ENCODE peak calls at places on chromosomes 13 and 19, in four cellular contexts. One of them, this sample, is unnamed.
A peak's percentile ranks its signal among the peaks of the same experiment; 100 is the strongest.

GRCh38 chr19:16024266-16025107 is 51.8 kb upstream of the TPM4 start:
- DNase-seq in neural progenitor cell: no peak
- DNase-seq in GM12878: no peak
- DNase-seq in mammary epithelial cell: no peak
- DNase-seq in this sample: no peak

GRCh38 chr19:58154287-58154678 is 3.7 kb upstream of the ZNF329 start:
- DNase-seq in neural progenitor cell: peak; percentile 62
- DNase-seq in GM12878: no peak
- DNase-seq in mammary epithelial cell: peak; percentile 29
- DNase-seq in this sample: no peak

GRCh38 chr19:5850743-5851293 is 431 bp downstream of the FUT3 start:
- DNase-seq in neural progenitor cell: no peak
- DNase-seq in GM12878: no peak
- DNase-seq in mammary epithelial cell: peak; percentile 51
- DNase-seq in this sample: no peak

GRCh38 chr13:49097374-49097773 is 121.7 kb downstream of the FNDC3A start:
- DNase-seq in neural progenitor cell: no peak
- DNase-seq in GM12878: no peak
- DNase-seq in mammary epithelial cell: peak; percentile 95
- DNase-seq in this sample: no peak

GRCh38 chr13:46297338-46297737 is 85.6 kb downstream of the LRRC63 start:
- DNase-seq in neural progenitor cell: no peak
- DNase-seq in GM12878: no peak
- DNase-seq in mammary epithelial cell: no peak
- DNase-seq in this sample: no peak

GRCh38 chr13:110376120-110376519 is 69.0 kb downstream of the COL4A2 start:
- DNase-seq in neural progenitor cell: no peak
- DNase-seq in GM12878: no peak
- DNase-seq in mammary epithelial cell: no peak
- DNase-seq in this sample: no peak

GRCh38 chr13:101127741-101128353 is 288.5 kb downstream of the NALCN start:
- DNase-seq in neural progenitor cell: peak; percentile 73
- DNase-seq in GM12878: no peak
- DNase-seq in mammary epithelial cell: peak; percentile 23
- DNase-seq in this sample: peak; percentile 56

GRCh38 chr13:102729560-102730275 is 34.9 kb upstream of the METTL21C start:
- DNase-seq in neural progenitor cell: no peak
- DNase-seq in GM12878: no peak
- DNase-seq in mammary epithelial cell: peak; percentile 85
- DNase-seq in this sample: no peak

GRCh38 chr13:28636078-28636477 is 22.9 kb upstream of the POMP start:
- DNase-seq in neural progenitor cell: no peak
- DNase-seq in GM12878: no peak
- DNase-seq in mammary epithelial cell: no peak
- DNase-seq in this sample: no peak

GRCh38 chr19:1074512-1075283 is 7.7 kb downstream of the ARHGAP45 start:
- DNase-seq in neural progenitor cell: no peak
- DNase-seq in GM12878: no peak
- DNase-seq in mammary epithelial cell: peak; percentile 51
- DNase-seq in this sample: peak; percentile 74

GRCh38 chr19:42386974-42387707 is 3.0 kb downstream of the CNFN start:
- DNase-seq in neural progenitor cell: peak; percentile 89
- DNase-seq in GM12878: no peak
- DNase-seq in mammary epithelial cell: peak; percentile 83
- DNase-seq in this sample: peak; percentile 64

GRCh38 chr13:77522444-77522843 is 13.1 kb upstream of the SCEL start:
- DNase-seq in neural progenitor cell: no peak
- DNase-seq in GM12878: no peak
- DNase-seq in mammary epithelial cell: no peak
- DNase-seq in this sample: no peak

GRCh38 chr13:44591316-44591715 is 15.2 kb upstream of the TSC22D1 start:
- DNase-seq in neural progenitor cell: peak; percentile 28
- DNase-seq in GM12878: no peak
- DNase-seq in mammary epithelial cell: no peak
- DNase-seq in this sample: no peak

GRCh38 chr19:5948697-5949564 is 29.0 kb downstream of the RANBP3 start:
- DNase-seq in neural progenitor cell: no peak
- DNase-seq in GM12878: no peak
- DNase-seq in mammary epithelial cell: no peak
- DNase-seq in this sample: no peak

GRCh38 chr13:31485183-31485582 is 254.1 kb upstream of the RXFP2 start:
- DNase-seq in neural progenitor cell: no peak
- DNase-seq in GM12878: no peak
- DNase-seq in mammary epithelial cell: no peak
- DNase-seq in this sample: no peak

GRCh38 chr13:110521296-110521680 is 40.2 kb downstream of the RAB20 start:
- DNase-seq in neural progenitor cell: no peak
- DNase-seq in GM12878: no peak
- DNase-seq in mammary epithelial cell: no peak
- DNase-seq in this sample: no peak

GRCh38 chr13:91126806-91127205 is 220.7 kb upstream of the MIR17HG start:
- DNase-seq in neural progenitor cell: no peak
- DNase-seq in GM12878: no peak
- DNase-seq in mammary epithelial cell: no peak
- DNase-seq in this sample: no peak

GRCh38 chr19:39186391-39186790 is 10.4 kb upstream of the NCCRP1 start:
- DNase-seq in neural progenitor cell: no peak
- DNase-seq in GM12878: no peak
- DNase-seq in mammary epithelial cell: no peak
- DNase-seq in this sample: no peak

GRCh38 chr19:10454267-10454666 is 33.9 kb downstream of the PDE4A start:
- DNase-seq in neural progenitor cell: peak; percentile 93
- DNase-seq in GM12878: no peak
- DNase-seq in mammary epithelial cell: no peak
- DNase-seq in this sample: no peak

GRCh38 chr19:33736787-33737186 is 59.9 kb upstream of the KCTD15 start:
- DNase-seq in neural progenitor cell: no peak
- DNase-seq in GM12878: no peak
- DNase-seq in mammary epithelial cell: no peak
- DNase-seq in this sample: no peak

GRCh38 chr13:33510350-33510749 is 224.8 kb upstream of the STARD13 start:
- DNase-seq in neural progenitor cell: no peak
- DNase-seq in GM12878: no peak
- DNase-seq in mammary epithelial cell: no peak
- DNase-seq in this sample: no peak

GRCh38 chr13:112861876-112862615 is 107.0 kb upstream of the MCF2L start:
- DNase-seq in neural progenitor cell: no peak
- DNase-seq in GM12878: no peak
- DNase-seq in mammary epithelial cell: no peak
- DNase-seq in this sample: no peak

GRCh38 chr19:4049432-4049831 is 17.3 kb downstream of the ZBTB7A start:
- DNase-seq in neural progenitor cell: no peak
- DNase-seq in GM12878: no peak
- DNase-seq in mammary epithelial cell: no peak
- DNase-seq in this sample: no peak
- H4K20me1 ChIP-seq in neural progenitor cell: peaks cover 49% of the 10 kb centered on the region
- H4K20me1 ChIP-seq in GM12878: peaks cover 9% of the 10 kb centered on the region
- H4K20me1 ChIP-seq in mammary epithelial cell: peaks cover 11% of the 10 kb centered on the region
- H4K20me1 ChIP-seq in this sample: peaks cover 29% of the 10 kb centered on the region

GRCh38 chr13:80214521-80214941 is 126.4 kb downstream of the SPRY2 start:
- DNase-seq in neural progenitor cell: no peak
- DNase-seq in GM12878: no peak
- DNase-seq in mammary epithelial cell: no peak
- DNase-seq in this sample: no peak

GRCh38 chr13:80215368-80215767 is 125.6 kb downstream of the SPRY2 start:
- DNase-seq in neural progenitor cell: no peak
- DNase-seq in GM12878: no peak
- DNase-seq in mammary epithelial cell: no peak
- DNase-seq in this sample: no peak

GRCh38 chr13:80211573-80211972 is 129.4 kb downstream of the SPRY2 start:
- DNase-seq in neural progenitor cell: no peak
- DNase-seq in GM12878: no peak
- DNase-seq in mammary epithelial cell: no peak
- DNase-seq in this sample: no peak

GRCh38 chr13:80213201-80213600 is 127.7 kb downstream of the SPRY2 start:
- DNase-seq in neural progenitor cell: no peak
- DNase-seq in GM12878: no peak
- DNase-seq in mammary epithelial cell: no peak
- DNase-seq in this sample: no peak

GRCh38 chr13:80214050-80214449 is 126.9 kb downstream of the SPRY2 start:
- DNase-seq in neural progenitor cell: no peak
- DNase-seq in GM12878: no peak
- DNase-seq in mammary epithelial cell: no peak
- DNase-seq in this sample: no peak
- H3K4me1 ChIP-seq in neural progenitor cell: peaks cover 11% of the 10 kb centered on the region
- H3K4me1 ChIP-seq in GM12878: no peaks in the 10 kb centered on the region
- H3K4me1 ChIP-seq in mammary epithelial cell: no peaks in the 10 kb centered on the region
- H3K4me1 ChIP-seq in this sample: no peaks in the 10 kb centered on the region

GRCh38 chr19:35054626-35055025 is 13.1 kb downstream of the HPN start:
- DNase-seq in neural progenitor cell: no peak
- DNase-seq in GM12878: no peak
- DNase-seq in mammary epithelial cell: no peak
- DNase-seq in this sample: no peak

GRCh38 chr19:35055715-35056179 is 14.2 kb downstream of the HPN start:
- DNase-seq in neural progenitor cell: peak; percentile 59
- DNase-seq in GM12878: no peak
- DNase-seq in mammary epithelial cell: no peak
- DNase-seq in this sample: peak; percentile 28

GRCh38 chr19:35059006-35059798 is 17.7 kb downstream of the HPN start:
- DNase-seq in neural progenitor cell: no peak
- DNase-seq in GM12878: no peak
- DNase-seq in mammary epithelial cell: no peak
- DNase-seq in this sample: no peak

GRCh38 chr19:35058370-35058769 is 16.8 kb downstream of the HPN start:
- DNase-seq in neural progenitor cell: no peak
- DNase-seq in GM12878: no peak
- DNase-seq in mammary epithelial cell: no peak
- DNase-seq in this sample: no peak

GRCh38 chr19:35056513-35057063 is 15.1 kb downstream of the HPN start:
- DNase-seq in neural progenitor cell: no peak
- DNase-seq in GM12878: no peak
- DNase-seq in mammary epithelial cell: no peak
- DNase-seq in this sample: no peak
- H3K27ac ChIP-seq in neural progenitor cell: no peak overlapping the region
- H3K27ac ChIP-seq in GM12878: no peak overlapping the region
- H3K27ac ChIP-seq in mammary epithelial cell: no peak overlapping the region
- H3K27ac ChIP-seq in this sample: no peak overlapping the region

GRCh38 chr19:28869459-28869858 is 343.5 kb downstream of the UQCRFS1 start:
- DNase-seq in neural progenitor cell: no peak
- DNase-seq in GM12878: peak; percentile 4
- DNase-seq in mammary epithelial cell: no peak
- DNase-seq in this sample: no peak
- H4K20me1 ChIP-seq in neural progenitor cell: no peaks in the 10 kb centered on the region
- H4K20me1 ChIP-seq in GM12878: no peaks in the 10 kb centered on the region
- H4K20me1 ChIP-seq in mammary epithelial cell: no peaks in the 10 kb centered on the region
- H4K20me1 ChIP-seq in this sample: no peaks in the 10 kb centered on the region

GRCh38 chr13:60519496-60519895 is 122.5 kb downstream of the TDRD3 start:
- DNase-seq in neural progenitor cell: no peak
- DNase-seq in GM12878: no peak
- DNase-seq in mammary epithelial cell: no peak
- DNase-seq in this sample: no peak

GRCh38 chr13:60520902-60521563 is 124.0 kb downstream of the TDRD3 start:
- DNase-seq in neural progenitor cell: no peak
- DNase-seq in GM12878: no peak
- DNase-seq in mammary epithelial cell: no peak
- DNase-seq in this sample: no peak
- H3K4me1 ChIP-seq in neural progenitor cell: no peaks in the 10 kb centered on the region
- H3K4me1 ChIP-seq in GM12878: no peaks in the 10 kb centered on the region
- H3K4me1 ChIP-seq in mammary epithelial cell: no peaks in the 10 kb centered on the region
- H3K4me1 ChIP-seq in this sample: no peaks in the 10 kb centered on the region

GRCh38 chr13:24851546-24851945 is 87.6 kb downstream of the RNF17 start:
- DNase-seq in neural progenitor cell: no peak
- DNase-seq in GM12878: no peak
- DNase-seq in mammary epithelial cell: peak; percentile 78
- DNase-seq in this sample: no peak
- H3K27ac ChIP-seq in neural progenitor cell: no peak overlapping the region
- H3K27ac ChIP-seq in GM12878: no peak overlapping the region
- H3K27ac ChIP-seq in mammary epithelial cell: peak overlapping the region; percentile 41
- H3K27ac ChIP-seq in this sample: no peak overlapping the region

GRCh38 chr19:47644743-47645499 is 36.0 kb downstream of the BICRA start:
- DNase-seq in neural progenitor cell: no peak
- DNase-seq in GM12878: no peak
- DNase-seq in mammary epithelial cell: no peak
- DNase-seq in this sample: no peak

GRCh38 chr19:47646924-47647323 is 38.0 kb downstream of the BICRA start:
- DNase-seq in neural progenitor cell: no peak
- DNase-seq in GM12878: no peak
- DNase-seq in mammary epithelial cell: no peak
- DNase-seq in this sample: no peak

GRCh38 chr19:47644199-47644598 is 35.3 kb downstream of the BICRA start:
- DNase-seq in neural progenitor cell: no peak
- DNase-seq in GM12878: no peak
- DNase-seq in mammary epithelial cell: no peak
- DNase-seq in this sample: no peak

GRCh38 chr19:47641891-47642485 is 33.1 kb downstream of the BICRA start:
- DNase-seq in neural progenitor cell: no peak
- DNase-seq in GM12878: no peak
- DNase-seq in mammary epithelial cell: peak; percentile 51
- DNase-seq in this sample: no peak

GRCh38 chr19:47643281-47643680 is 34.3 kb downstream of the BICRA start:
- DNase-seq in neural progenitor cell: no peak
- DNase-seq in GM12878: no peak
- DNase-seq in mammary epithelial cell: no peak
- DNase-seq in this sample: no peak
- H4K20me1 ChIP-seq in neural progenitor cell: peaks cover 87% of the 10 kb centered on the region
- H4K20me1 ChIP-seq in GM12878: peaks cover 3% of the 10 kb centered on the region
- H4K20me1 ChIP-seq in mammary epithelial cell: no peaks in the 10 kb centered on the region
- H4K20me1 ChIP-seq in this sample: no peaks in the 10 kb centered on the region

This sample was measured in MM.1S.